ENCODE peak calls at places on chromosomes 5 and 9, in four cellular contexts. L is heart left ventricle, A is AG04449, S is fibroblast of pulmonary artery. V is an unnamed sample.

GRCh38 chr5:103532116-103532734 is 30.4 kb downstream of the NUDT12 start:
- DNase-seq in L (no peak), A (no peak), S (peak), V (no peak)

GRCh38 chr9:69877852-69878507 is 57.4 kb downstream of the CFAP95 start:
- DNase-seq in L (no peak), A (no peak), S (peak), V (peak)

GRCh38 chr9:79719989-79720388 is 148.2 kb downstream of the TLE4 start:
- DNase-seq in L (no peak), A (no peak), S (no peak), V (no peak)

GRCh38 chr9:11874414-11874813 is 818.8 kb upstream of the TYRP1 start:
- DNase-seq in L (no peak), A (no peak), S (no peak), V (no peak)

GRCh38 chr5:1551913-1552312 is 28.2 kb upstream of the LPCAT1 start:
- DNase-seq in L (no peak), A (no peak), S (no peak), V (no peak)

GRCh38 chr5:148912714-148913398 is 86.4 kb downstream of the ADRB2 start:
- DNase-seq in L (no peak), A (peak), S (peak), V (peak)

GRCh38 chr5:172692981-172693380 is 51.9 kb downstream of the NEURL1B start:
- DNase-seq in L (peak), A (no peak), S (peak), V (no peak)

GRCh38 chr9:100515578-100516494 is 42.9 kb downstream of the TMEFF1 start:
- DNase-seq in L (no peak), A (no peak), S (peak), V (no peak)

GRCh38 chr9:20985851-20986600 is 45.4 kb downstream of the HACD4 start:
- DNase-seq in L (no peak), A (no peak), S (no peak), V (no peak)

GRCh38 chr5:151592855-151593408 is 1.8 kb upstream of the FAT2 start:
- DNase-seq in L (no peak), A (no peak), S (no peak), V (no peak)

GRCh38 chr5:135834639-135835529 is at the start of gene SLC25A48:
- DNase-seq in L (peak), A (no peak), S (no peak), V (no peak)

GRCh38 chr9:7169717-7170348 is 412.1 kb downstream of the KDM4C start:
- DNase-seq in L (no peak), A (no peak), S (peak), V (peak)

GRCh38 chr5:2776338-2777302 is 25.1 kb upstream of the IRX2 start:
- DNase-seq in L (no peak), A (no peak), S (no peak), V (no peak)

GRCh38 chr9:37422289-37423104 is at the start of gene GRHPR:
- DNase-seq in L (peak), A (no peak), S (peak), V (no peak)

DNA sequence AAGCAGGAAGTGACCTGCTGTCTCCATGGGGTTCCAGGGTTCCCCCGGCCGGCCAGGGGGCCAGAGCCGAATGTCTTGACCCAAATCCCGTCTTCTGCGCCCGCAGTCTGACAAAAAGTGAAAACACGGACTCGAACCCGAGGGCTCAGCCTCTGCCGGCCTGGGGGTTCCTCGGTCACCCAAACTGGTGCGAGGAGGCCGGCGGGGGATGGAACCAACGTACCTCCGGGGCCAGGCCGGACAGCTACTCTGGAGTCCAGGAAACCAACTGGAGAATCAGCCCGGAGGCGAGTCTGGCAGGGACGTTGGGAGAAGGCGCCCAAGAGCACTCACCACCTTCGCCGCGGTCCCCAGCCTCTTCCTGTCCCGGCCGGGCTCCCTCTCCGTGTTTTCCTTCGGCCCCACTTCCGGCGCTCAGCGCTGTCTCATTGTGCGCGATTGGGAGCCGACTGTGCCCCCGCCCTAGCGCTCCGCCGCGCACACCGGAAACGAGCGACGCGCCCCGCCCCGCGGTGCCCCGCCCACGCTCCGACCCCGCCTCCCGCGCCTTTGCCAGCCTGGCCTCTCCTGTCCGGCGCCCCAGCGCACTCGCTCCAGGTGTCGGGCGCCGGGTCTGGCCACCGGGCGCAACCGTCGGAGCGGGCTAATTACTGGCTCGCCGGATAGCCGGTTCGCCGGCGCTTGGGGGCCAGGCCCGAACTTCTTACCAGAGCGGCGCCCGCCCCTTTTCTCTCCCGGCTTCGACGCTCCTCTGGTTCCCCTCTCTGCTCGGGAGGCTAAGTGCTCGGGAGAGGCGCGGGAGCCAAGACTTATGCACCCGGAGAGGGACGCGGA is at the start of gene TUT7:
- DNase-seq in L (peak), A (peak), S (peak), V (peak)
- H3K4me3 ChIP-seq in L (peak), A (peak), S (peak), V (peak)

GRCh38 chr9:91502475-91502874 is 78.8 kb upstream of the NFIL3 start:
- DNase-seq in L (no peak), A (no peak), S (no peak), V (no peak)

GRCh38 chr9:91500509-91501011 is 76.9 kb upstream of the NFIL3 start:
- DNase-seq in L (no peak), A (no peak), S (peak), V (peak)

GRCh38 chr9:91503650-91504007 is 80.0 kb upstream of the NFIL3 start:
- DNase-seq in L (no peak), A (no peak), S (peak), V (no peak)

DNA sequence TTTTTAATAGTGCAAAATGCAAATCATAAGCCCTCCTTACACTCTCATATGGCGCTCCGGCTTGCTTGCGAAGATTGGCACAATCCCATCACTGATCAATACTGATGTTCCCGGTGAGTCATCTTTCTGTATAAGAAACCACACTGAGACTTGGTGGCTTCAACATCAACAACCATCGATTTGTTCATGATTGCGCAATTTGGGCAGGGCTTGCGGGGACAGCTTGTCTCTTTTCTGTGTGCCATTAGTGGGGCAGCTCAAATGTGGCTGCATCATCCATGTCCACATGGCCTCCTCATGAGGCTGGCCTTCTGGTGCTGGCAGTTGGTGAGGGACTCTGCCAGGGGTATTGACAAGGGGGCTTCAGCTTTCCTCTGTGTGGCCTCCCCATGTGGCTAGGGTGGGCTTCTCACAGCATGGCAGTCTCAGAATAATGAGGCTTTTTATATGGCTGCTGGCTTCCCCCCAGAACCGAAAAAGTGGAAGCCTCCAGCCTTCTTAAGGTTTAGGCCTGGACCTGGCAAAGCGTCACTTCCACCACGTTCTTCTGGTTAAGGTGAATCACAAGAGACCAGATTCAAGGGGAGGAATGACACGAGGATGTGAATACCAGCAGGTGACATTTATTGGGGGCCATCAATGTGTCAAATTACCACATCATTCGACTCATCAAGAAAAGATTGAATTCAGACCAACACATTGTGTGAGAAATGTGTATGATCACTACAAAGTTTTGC is 79.4 kb upstream of the NFIL3 start:
- DNase-seq in L (no peak), A (no peak), S (no peak), V (no peak)
- TF ChIP-seq CTCF in L (no peak), A (no peak), S (no peak), V (no peak)

GRCh38 chr9:19471737-19472648 is 63.2 kb downstream of the ACER2 start:
- DNase-seq in L (peak), A (no peak), S (peak), V (no peak)
- H3K4me3 ChIP-seq in L (no peak), A (no peak), S (peak), V (no peak)

DNA sequence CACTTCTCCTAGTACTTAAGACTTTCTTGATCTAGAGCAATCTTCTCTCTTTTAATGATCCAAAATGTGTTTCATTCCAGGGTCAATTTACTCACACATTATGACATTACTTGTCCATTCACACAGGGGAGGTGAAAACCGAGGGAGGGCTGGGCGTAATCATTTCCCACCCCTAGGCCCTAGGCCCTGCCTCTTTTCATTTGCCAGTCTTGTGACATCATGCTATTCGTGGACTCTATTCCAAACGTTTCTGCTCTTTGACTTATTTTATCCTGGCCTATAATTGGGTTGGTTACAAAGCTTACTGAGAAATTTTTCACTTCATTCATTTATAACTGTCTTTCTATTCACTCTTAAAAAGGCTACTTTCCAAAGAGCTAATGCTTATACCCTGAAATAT is 2.4 kb downstream of the DCAF12 start:
- DNase-seq in L (no peak), A (no peak), S (no peak), V (no peak)
- TF ChIP-seq CTCF in L (no peak), A (no peak), S (no peak), V (no peak)

GRCh38 chr5:16713386-16713928 is 96.7 kb upstream of the RETREG1 start:
- DNase-seq in L (no peak), A (no peak), S (peak), V (no peak)
- H3K4me3 ChIP-seq in L (no peak), A (peak), S (peak), V (peak)